ENCODE peak calls at places on chromosomes 12 and 14, in seven cellular contexts. One of them, this sample, is unnamed.

GRCh38 chr12:44127966-44128365 is 292.1 kb downstream of the TMEM117 start:
- DNase-seq in H54: no peak
- DNase-seq in SK-MEL-5: no peak
- DNase-seq in stimulated activated naive CD8-positive, alpha-beta T cell treated with anti-CD3 and anti-CD28 coated beads, Interleukin-15, amount 100 ng/mL, for 72 hours: no peak
- DNase-seq in NCI-H1105 treated with DMSO at 0.1 percent for 48 hours: no peak
- DNase-seq in progenitor cell of endocrine pancreas: no peak
- DNase-seq in Kasumi-1: no peak
- DNase-seq in this sample: no peak

GRCh38 chr14:68140111-68140741 is 320.6 kb downstream of the RAD51B start:
- DNase-seq in H54: no peak
- DNase-seq in SK-MEL-5: peak
- DNase-seq in stimulated activated naive CD8-positive, alpha-beta T cell treated with anti-CD3 and anti-CD28 coated beads, Interleukin-15, amount 100 ng/mL, for 72 hours: no peak
- DNase-seq in NCI-H1105 treated with DMSO at 0.1 percent for 48 hours: peak
- DNase-seq in progenitor cell of endocrine pancreas: no peak
- DNase-seq in Kasumi-1: no peak
- DNase-seq in this sample: peak

GRCh38 chr12:288687-289086 is 26.1 kb upstream of the SLC6A13 start:
- DNase-seq in H54: peak
- DNase-seq in SK-MEL-5: no peak
- DNase-seq in stimulated activated naive CD8-positive, alpha-beta T cell treated with anti-CD3 and anti-CD28 coated beads, Interleukin-15, amount 100 ng/mL, for 72 hours: no peak
- DNase-seq in NCI-H1105 treated with DMSO at 0.1 percent for 48 hours: no peak
- DNase-seq in progenitor cell of endocrine pancreas: no peak
- DNase-seq in Kasumi-1: no peak
- DNase-seq in this sample: no peak

GRCh38 chr14:32469388-32470160 is 140.5 kb downstream of the AKAP6 start:
- DNase-seq in H54: no peak
- DNase-seq in SK-MEL-5: peak
- DNase-seq in stimulated activated naive CD8-positive, alpha-beta T cell treated with anti-CD3 and anti-CD28 coated beads, Interleukin-15, amount 100 ng/mL, for 72 hours: no peak
- DNase-seq in NCI-H1105 treated with DMSO at 0.1 percent for 48 hours: peak
- DNase-seq in progenitor cell of endocrine pancreas: no peak
- DNase-seq in Kasumi-1: peak
- DNase-seq in this sample: no peak

GRCh38 chr12:48878548-48878947 is 12.9 kb upstream of the RND1 start:
- DNase-seq in H54: no peak
- DNase-seq in SK-MEL-5: no peak
- DNase-seq in stimulated activated naive CD8-positive, alpha-beta T cell treated with anti-CD3 and anti-CD28 coated beads, Interleukin-15, amount 100 ng/mL, for 72 hours: no peak
- DNase-seq in NCI-H1105 treated with DMSO at 0.1 percent for 48 hours: no peak
- DNase-seq in progenitor cell of endocrine pancreas: no peak
- DNase-seq in Kasumi-1: no peak
- DNase-seq in this sample: no peak

GRCh38 chr12:113049976-113050742 is 6.4 kb upstream of the DTX1 start:
- DNase-seq in H54: no peak
- DNase-seq in SK-MEL-5: peak
- DNase-seq in stimulated activated naive CD8-positive, alpha-beta T cell treated with anti-CD3 and anti-CD28 coated beads, Interleukin-15, amount 100 ng/mL, for 72 hours: no peak
- DNase-seq in NCI-H1105 treated with DMSO at 0.1 percent for 48 hours: no peak
- DNase-seq in progenitor cell of endocrine pancreas: no peak
- DNase-seq in Kasumi-1: peak
- DNase-seq in this sample: peak

GRCh38 chr14:74670726-74671125 is 42.2 kb downstream of the AREL1 start:
- DNase-seq in H54: no peak
- DNase-seq in SK-MEL-5: no peak
- DNase-seq in stimulated activated naive CD8-positive, alpha-beta T cell treated with anti-CD3 and anti-CD28 coated beads, Interleukin-15, amount 100 ng/mL, for 72 hours: no peak
- DNase-seq in NCI-H1105 treated with DMSO at 0.1 percent for 48 hours: no peak
- DNase-seq in progenitor cell of endocrine pancreas: no peak
- DNase-seq in Kasumi-1: no peak
- DNase-seq in this sample: no peak

GRCh38 chr12:90085491-90086274 is 377.0 kb upstream of the ATP2B1 start:
- DNase-seq in H54: no peak
- DNase-seq in SK-MEL-5: no peak
- DNase-seq in stimulated activated naive CD8-positive, alpha-beta T cell treated with anti-CD3 and anti-CD28 coated beads, Interleukin-15, amount 100 ng/mL, for 72 hours: no peak
- DNase-seq in NCI-H1105 treated with DMSO at 0.1 percent for 48 hours: no peak
- DNase-seq in progenitor cell of endocrine pancreas: no peak
- DNase-seq in Kasumi-1: no peak
- DNase-seq in this sample: no peak

This sample was measured in islet precursor cell.